ENCODE peak calls at places on chromosomes 5 and 9, in seven cellular contexts. One of them, this sample, is unnamed.

GRCh38 chr5:123035950-123036390 is 555 bp downstream of the PPIC start:
- DNase-seq in sigmoid colon: peak
- DNase-seq in HepG2: peak
- DNase-seq in A549: peak
- DNase-seq in esophagus muscularis mucosa: no peak
- DNase-seq in stomach: peak
- DNase-seq in H1: peak
- DNase-seq in this sample: peak

GRCh38 chr9:69758001-69758730 is 1.6 kb downstream of the PTAR1 start:
- DNase-seq in esophagus muscularis mucosa: no peak
- DNase-seq in A549: no peak
- DNase-seq in HepG2: no peak
- DNase-seq in sigmoid colon: no peak
- DNase-seq in stomach: no peak
- DNase-seq in H1: no peak
- DNase-seq in this sample: no peak

GRCh38 chr5:172758077-172758835 is 12.7 kb downstream of the DUSP1 start:
- DNase-seq in stomach: no peak
- DNase-seq in esophagus muscularis mucosa: no peak
- DNase-seq in sigmoid colon: peak
- DNase-seq in H1: no peak
- DNase-seq in HepG2: no peak
- DNase-seq in A549: peak
- DNase-seq in this sample: no peak

GRCh38 chr5:181151146-181151545 is 3.8 kb downstream of the OR2V2 start:
- DNase-seq in H1: no peak
- DNase-seq in A549: no peak
- DNase-seq in HepG2: no peak
- DNase-seq in sigmoid colon: no peak
- DNase-seq in esophagus muscularis mucosa: no peak
- DNase-seq in stomach: no peak
- DNase-seq in this sample: no peak

GRCh38 chr5:168654225-168654624 is 75.1 kb upstream of the PANK3 start:
- DNase-seq in H1: no peak
- DNase-seq in sigmoid colon: no peak
- DNase-seq in HepG2: no peak
- DNase-seq in stomach: no peak
- DNase-seq in esophagus muscularis mucosa: no peak
- DNase-seq in A549: no peak
- DNase-seq in this sample: no peak

GRCh38 chr5:133635051-133635450 is 22.7 kb upstream of the FSTL4 start:
- DNase-seq in sigmoid colon: no peak
- DNase-seq in H1: no peak
- DNase-seq in HepG2: no peak
- DNase-seq in esophagus muscularis mucosa: no peak
- DNase-seq in A549: peak
- DNase-seq in stomach: no peak
- DNase-seq in this sample: no peak

GRCh38 chr5:1724822-1725602 is 74.6 kb downstream of the MRPL36 start:
- DNase-seq in stomach: peak
- DNase-seq in H1: peak
- DNase-seq in esophagus muscularis mucosa: no peak
- DNase-seq in HepG2: no peak
- DNase-seq in sigmoid colon: peak
- DNase-seq in A549: no peak
- DNase-seq in this sample: peak

GRCh38 chr5:107284822-107285510 is 385.8 kb downstream of the EFNA5 start:
- DNase-seq in stomach: no peak
- DNase-seq in A549: no peak
- DNase-seq in esophagus muscularis mucosa: no peak
- DNase-seq in HepG2: no peak
- DNase-seq in sigmoid colon: no peak
- DNase-seq in H1: no peak
- DNase-seq in this sample: no peak

GRCh38 chr9:3215658-3216057 is 310.1 kb downstream of the RFX3 start:
- DNase-seq in A549: no peak
- DNase-seq in HepG2: no peak
- DNase-seq in esophagus muscularis mucosa: no peak
- DNase-seq in H1: no peak
- DNase-seq in sigmoid colon: no peak
- DNase-seq in stomach: no peak
- DNase-seq in this sample: no peak

GRCh38 chr5:139789116-139789844 is 6.3 kb upstream of the PSD2 start:
- DNase-seq in H1: no peak
- DNase-seq in A549: no peak
- DNase-seq in stomach: no peak
- DNase-seq in HepG2: no peak
- DNase-seq in sigmoid colon: no peak
- DNase-seq in esophagus muscularis mucosa: no peak
- DNase-seq in this sample: no peak

GRCh38 chr9:96006961-96007360 is 131.5 kb downstream of the ERCC6L2 start:
- DNase-seq in HepG2: no peak
- DNase-seq in esophagus muscularis mucosa: no peak
- DNase-seq in sigmoid colon: no peak
- DNase-seq in A549: no peak
- DNase-seq in stomach: no peak
- DNase-seq in H1: no peak
- DNase-seq in this sample: no peak

DNA sequence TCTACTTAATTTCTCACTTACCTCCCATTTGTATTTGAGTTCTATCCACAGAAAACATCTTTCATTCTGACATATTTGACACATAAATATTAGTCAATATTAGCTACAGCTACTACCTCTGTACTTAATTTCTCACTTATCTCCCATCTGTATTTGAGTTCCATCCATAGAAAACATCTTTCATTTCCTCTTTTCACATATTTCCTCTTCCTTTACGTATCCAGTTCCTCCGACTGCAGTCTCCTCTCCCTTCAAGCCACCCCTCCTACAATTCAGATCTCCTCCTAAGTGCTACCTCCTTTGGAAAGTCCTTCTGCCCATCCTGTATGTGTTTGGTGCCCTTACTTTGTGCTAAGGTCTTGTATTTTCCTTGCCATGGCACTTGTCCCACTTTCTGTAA is 1.6 kb downstream of the SREK1IP1 start:
- DNase-seq in A549: no peak
- DNase-seq in HepG2: no peak
- DNase-seq in sigmoid colon: no peak
- DNase-seq in stomach: no peak
- DNase-seq in H1: no peak
- DNase-seq in esophagus muscularis mucosa: no peak
- DNase-seq in this sample: no peak
- H3K4me3 ChIP-seq in A549: peak
- H3K4me3 ChIP-seq in HepG2: peak
- H3K4me3 ChIP-seq in sigmoid colon: no peak
- H3K4me3 ChIP-seq in stomach: peak
- H3K4me3 ChIP-seq in H1: peak
- H3K4me3 ChIP-seq in esophagus muscularis mucosa: peak
- H3K4me3 ChIP-seq in this sample: peak

DNA sequence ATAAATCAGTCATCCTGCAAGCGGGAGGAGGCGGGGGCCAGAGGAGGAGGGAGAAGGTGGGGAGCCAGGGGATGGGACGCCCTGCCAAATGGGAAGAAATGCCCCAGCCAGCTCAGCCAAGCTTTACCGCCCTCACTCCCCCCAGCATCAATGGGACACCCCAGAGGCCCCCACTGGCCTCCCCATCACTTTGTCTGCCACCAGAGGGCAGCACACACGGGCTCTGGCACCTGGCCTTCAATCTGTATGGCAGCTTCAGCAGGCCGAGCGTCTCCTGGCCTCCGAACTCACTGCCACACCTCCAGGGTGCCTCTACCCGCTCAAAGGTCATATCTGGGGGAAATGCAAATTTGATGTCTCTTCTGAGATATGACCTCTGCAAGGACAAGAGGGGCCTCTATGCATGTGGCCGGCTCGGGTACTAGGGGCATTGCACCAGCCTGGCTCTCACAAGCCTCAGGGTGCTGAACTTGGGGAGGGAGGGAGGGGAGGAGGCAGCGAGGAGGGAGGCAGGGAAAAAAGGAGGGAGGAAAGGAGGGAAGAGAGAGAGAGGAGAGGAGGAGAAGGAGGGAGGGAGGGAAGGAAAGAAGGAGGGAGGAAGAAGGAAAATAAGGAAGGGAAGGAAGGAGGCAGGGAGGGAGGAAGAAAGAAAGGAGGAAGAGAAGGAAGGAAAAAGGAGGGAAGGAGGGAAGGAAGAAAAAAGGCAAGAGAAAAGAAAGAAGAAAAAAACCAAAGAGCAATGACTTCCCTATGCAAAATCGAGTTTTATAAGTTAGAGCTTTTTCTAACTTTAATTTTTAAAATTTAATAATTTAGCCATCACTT is 656 bp upstream of the GFI1B start:
- DNase-seq in HepG2: peak
- DNase-seq in esophagus muscularis mucosa: no peak
- DNase-seq in H1: peak
- DNase-seq in stomach: peak
- DNase-seq in A549: peak
- DNase-seq in sigmoid colon: no peak
- DNase-seq in this sample: no peak
- TF ChIP-seq EP300 in HepG2: no peak
- TF ChIP-seq EP300 in esophagus muscularis mucosa: no peak
- TF ChIP-seq EP300 in H1: no peak
- TF ChIP-seq EP300 in stomach: no peak
- TF ChIP-seq EP300 in A549: no peak
- TF ChIP-seq EP300 in sigmoid colon: no peak
- TF ChIP-seq EP300 in this sample: no peak

DNA sequence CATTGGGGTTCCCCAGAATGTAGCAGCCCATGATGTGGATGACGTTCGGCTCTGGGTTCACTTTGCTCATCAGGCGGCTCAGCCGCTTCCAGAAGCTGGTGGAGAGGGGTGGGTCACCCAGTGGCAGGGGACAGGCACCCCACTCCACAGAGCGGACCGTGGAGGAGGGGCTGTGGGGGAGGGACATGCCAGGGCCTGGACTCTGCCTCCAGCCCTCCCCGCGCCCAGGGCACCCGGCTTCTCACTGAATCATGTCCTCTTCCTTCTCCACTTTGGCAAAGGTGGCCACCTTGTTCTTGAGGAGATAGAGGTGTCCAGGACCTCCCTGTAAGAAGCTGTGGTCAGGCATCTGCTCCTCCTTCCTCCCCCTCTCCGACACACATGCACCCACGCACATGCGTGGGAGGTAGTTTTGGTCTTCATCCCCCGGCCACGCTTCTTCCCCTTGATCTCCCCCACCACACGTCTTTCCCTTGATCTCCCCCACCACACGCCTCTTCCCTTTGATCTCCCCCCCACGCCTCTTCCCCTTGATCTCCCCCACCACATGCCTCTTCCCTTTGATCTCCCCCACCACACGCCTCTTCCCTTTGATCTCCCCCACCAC is 8.9 kb upstream of the ENTPD8 start:
- DNase-seq in sigmoid colon: no peak
- DNase-seq in esophagus muscularis mucosa: no peak
- DNase-seq in H1: no peak
- DNase-seq in A549: no peak
- DNase-seq in stomach: no peak
- DNase-seq in HepG2: no peak
- DNase-seq in this sample: peak
- H3K27ac ChIP-seq in sigmoid colon: no peak
- H3K27ac ChIP-seq in esophagus muscularis mucosa: no peak
- H3K27ac ChIP-seq in H1: no peak
- H3K27ac ChIP-seq in A549: no peak
- H3K27ac ChIP-seq in stomach: no peak
- H3K27ac ChIP-seq in HepG2: peak
- H3K27ac ChIP-seq in this sample: no peak

DNA sequence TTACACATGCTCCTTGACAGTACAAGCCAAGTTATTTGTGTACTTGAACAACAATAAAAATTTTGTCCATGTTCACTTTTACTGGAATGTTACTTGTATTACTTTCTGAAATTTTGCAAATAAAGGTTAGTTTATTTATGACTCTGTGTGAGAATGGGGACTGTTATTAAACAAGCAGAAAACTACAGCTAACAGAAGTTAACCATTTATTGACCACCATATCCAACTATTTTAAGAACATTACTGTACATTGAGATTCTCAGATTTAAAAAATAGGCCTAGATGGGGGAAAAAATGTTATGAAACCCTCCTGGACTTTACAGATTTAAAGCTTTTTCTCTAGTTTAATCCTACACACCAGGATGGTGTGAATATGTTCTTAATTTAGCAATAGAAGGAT is 1.8 kb downstream of the SLC25A51 start:
- DNase-seq in sigmoid colon: no peak
- DNase-seq in HepG2: no peak
- DNase-seq in A549: no peak
- DNase-seq in stomach: no peak
- DNase-seq in esophagus muscularis mucosa: no peak
- DNase-seq in H1: no peak
- DNase-seq in this sample: no peak
- H3K4me3 ChIP-seq in sigmoid colon: no peak
- H3K4me3 ChIP-seq in HepG2: peak
- H3K4me3 ChIP-seq in A549: no peak
- H3K4me3 ChIP-seq in stomach: no peak
- H3K4me3 ChIP-seq in esophagus muscularis mucosa: no peak
- H3K4me3 ChIP-seq in H1: no peak
- H3K4me3 ChIP-seq in this sample: no peak

DNA sequence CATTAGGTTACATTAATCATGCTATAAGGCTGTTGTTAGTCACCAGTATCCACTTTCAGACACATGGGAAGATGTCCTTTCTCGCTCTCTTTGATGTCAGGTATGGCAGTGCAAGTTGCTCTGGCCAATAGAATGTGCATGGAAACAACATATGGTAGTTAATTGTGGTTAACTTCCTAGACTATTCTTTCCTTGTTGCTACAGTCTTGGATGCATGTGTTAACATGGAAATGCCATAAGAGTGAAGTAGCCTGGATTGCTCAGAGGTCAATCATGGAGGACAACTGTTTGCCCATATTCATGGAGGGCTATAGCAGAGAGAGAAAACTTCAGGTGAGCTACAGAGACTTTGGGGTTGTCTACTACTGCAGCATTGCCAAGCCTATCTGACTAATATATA is 245.8 kb upstream of the GAS1 start:
- DNase-seq in HepG2: no peak
- DNase-seq in A549: no peak
- DNase-seq in esophagus muscularis mucosa: no peak
- DNase-seq in H1: no peak
- DNase-seq in sigmoid colon: no peak
- DNase-seq in stomach: no peak
- DNase-seq in this sample: no peak
- TF ChIP-seq EP300 in HepG2: no peak
- TF ChIP-seq EP300 in A549: no peak
- TF ChIP-seq EP300 in esophagus muscularis mucosa: no peak
- TF ChIP-seq EP300 in H1: no peak
- TF ChIP-seq EP300 in sigmoid colon: no peak
- TF ChIP-seq EP300 in stomach: no peak
- TF ChIP-seq EP300 in this sample: no peak

DNA sequence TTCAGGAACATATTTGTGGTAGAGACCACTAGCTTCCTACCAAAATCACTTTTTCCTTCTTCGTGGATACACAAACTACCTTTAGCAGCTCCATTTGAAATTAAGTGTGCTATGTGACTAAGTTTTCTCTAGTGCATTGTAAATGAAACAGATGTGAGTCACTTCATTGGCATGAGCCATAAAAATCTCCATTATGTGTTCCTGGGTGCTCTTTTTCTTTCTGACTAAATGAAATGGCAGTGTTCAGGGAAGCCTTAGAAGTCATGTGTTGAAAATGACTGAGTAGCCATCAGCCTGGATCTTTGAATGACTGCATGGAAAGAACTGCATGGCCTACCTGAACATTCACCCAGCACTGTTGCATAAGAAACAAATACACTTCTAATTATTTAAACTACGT is 107.9 kb downstream of the NDUFAF2 start:
- DNase-seq in sigmoid colon: no peak
- DNase-seq in esophagus muscularis mucosa: no peak
- DNase-seq in stomach: no peak
- DNase-seq in HepG2: peak
- DNase-seq in A549: peak
- DNase-seq in H1: no peak
- DNase-seq in this sample: no peak
- H3K27ac ChIP-seq in sigmoid colon: no peak
- H3K27ac ChIP-seq in esophagus muscularis mucosa: no peak
- H3K27ac ChIP-seq in stomach: no peak
- H3K27ac ChIP-seq in HepG2: no peak
- H3K27ac ChIP-seq in A549: peak
- H3K27ac ChIP-seq in H1: no peak
- H3K27ac ChIP-seq in this sample: no peak

This sample was measured in upper lobe of left lung.